ENCODE peak calls at places on chromosomes 16 and 17, in ten cellular contexts. H, R, S, F, I, W, Q, C, P and M are unnamed samples.

GRCh38 chr17:77160032-77160876 is 19.5 kb downstream of the SEC14L1 start:
- DNase-seq in H (no peak), R (no peak), S (no peak), F (no peak), I (no peak), W (no peak), Q (no peak), C (no peak), P (no peak), M (no peak)

GRCh38 chr16:1082266-1082951 is 9.9 kb downstream of the SSTR5 start:
- DNase-seq in H (no peak), R (no peak), S (no peak), F (no peak), I (peak; percentile 94), W (no peak), Q (peak; percentile 69), C (no peak), P (no peak), M (peak; percentile 46)

GRCh38 chr16:89581045-89581695 is 5.6 kb downstream of the CPNE7 start:
- DNase-seq in H (no peak), R (no peak), S (no peak), F (no peak), I (peak; percentile 89), W (no peak), Q (peak; percentile 76), C (no peak), P (no peak), M (peak; percentile 77)

GRCh38 chr17:61248399-61248798 is 151.2 kb upstream of the TBX2 start:
- DNase-seq in H (no peak), R (no peak), S (no peak), F (no peak), I (no peak), W (no peak), Q (peak; percentile 67), C (no peak), P (no peak), M (no peak)

GRCh38 chr17:49210158-49211029 is at the start of the genes ABI3 and GNGT2:
- DNase-seq in H (no peak), R (peak; percentile 43), S (no peak), F (peak; percentile 95), I (peak; percentile 83), W (no peak), Q (peak; percentile 37), C (no peak), P (peak; percentile 30), M (no peak)

GRCh38 chr17:56785396-56785795 is 48.3 kb downstream of the C17orf67 start:
- DNase-seq in H (no peak), R (no peak), S (no peak), F (no peak), I (no peak), W (no peak), Q (no peak), C (no peak), P (no peak), M (no peak)

GRCh38 chr17:7613769-7614421 is 802 bp downstream of the FXR2 start:
- DNase-seq in H (no peak), R (no peak), S (no peak), F (no peak), I (no peak), W (peak; percentile 71), Q (no peak), C (no peak), P (no peak), M (no peak)

GRCh38 chr16:1989826-1990335 is at the start of gene SYNGR3:
- DNase-seq in H (no peak), R (no peak), S (no peak), F (no peak), I (no peak), W (no peak), Q (peak; percentile 56), C (no peak), P (no peak), M (no peak)

GRCh38 chr17:7019406-7019805 is 3.4 kb upstream of the BCL6B start:
- DNase-seq in H (no peak), R (no peak), S (no peak), F (no peak), I (peak; percentile 73), W (no peak), Q (no peak), C (no peak), P (no peak), M (no peak)

DNA sequence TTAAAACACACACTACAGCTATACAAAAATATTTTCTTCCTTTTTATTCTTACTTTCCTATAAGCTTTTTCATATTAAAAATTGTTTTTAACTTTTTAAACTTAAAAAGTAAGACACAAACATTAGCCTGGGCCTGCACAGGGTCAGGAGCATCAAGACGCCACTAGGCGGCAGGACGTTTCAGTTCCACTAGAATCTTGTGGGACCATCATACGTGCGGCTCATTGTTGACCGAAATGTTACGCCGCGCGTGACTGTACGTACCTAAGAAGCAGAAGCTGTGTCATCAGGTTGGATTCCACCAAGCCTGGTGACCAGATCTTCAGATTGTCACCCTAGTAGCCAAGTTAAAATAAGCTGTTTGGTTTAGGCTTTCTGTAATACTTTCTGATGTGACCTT is 47.1 kb downstream of the USP10 start:
- DNase-seq in H (no peak), R (no peak), S (no peak), F (peak; percentile 21), I (no peak), W (no peak), Q (no peak), C (no peak), P (no peak), M (no peak)
- TF ChIP-seq CTCF in H (peak; percentile 8), R (no peak), S (peak; percentile 39), F (no peak), I (no peak), W (no peak), Q (peak; percentile 26), C (no peak), P (no peak), M (peak; percentile 19)

DNA sequence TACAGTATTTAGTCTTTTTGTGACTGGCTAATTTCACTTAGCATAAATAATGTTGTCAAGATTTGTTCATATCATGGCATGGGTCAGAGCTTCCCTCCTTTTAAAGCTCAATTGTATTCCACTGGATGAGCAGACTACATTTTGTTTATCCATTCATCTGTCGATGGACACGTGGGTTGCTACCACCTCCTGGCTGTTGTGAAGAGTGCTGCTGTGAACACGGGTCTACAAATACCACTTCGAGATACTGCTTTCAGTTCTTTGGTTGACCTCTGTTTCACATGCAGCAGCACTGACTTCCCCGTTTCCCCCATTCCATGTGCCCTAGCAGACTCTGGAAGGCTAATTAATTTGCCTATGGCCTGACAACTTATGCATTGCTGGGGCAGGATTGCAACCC is 285.4 kb downstream of the SHISA9 start:
- DNase-seq in H (no peak), R (no peak), S (no peak), F (peak; percentile 15), I (no peak), W (no peak), Q (no peak), C (no peak), P (no peak), M (no peak)
- TF ChIP-seq CTCF in H (no peak), R (no peak), S (no peak), F (no peak), I (peak; percentile 26), W (no peak), Q (peak; percentile 3), C (no peak), P (no peak), M (no peak)

DNA sequence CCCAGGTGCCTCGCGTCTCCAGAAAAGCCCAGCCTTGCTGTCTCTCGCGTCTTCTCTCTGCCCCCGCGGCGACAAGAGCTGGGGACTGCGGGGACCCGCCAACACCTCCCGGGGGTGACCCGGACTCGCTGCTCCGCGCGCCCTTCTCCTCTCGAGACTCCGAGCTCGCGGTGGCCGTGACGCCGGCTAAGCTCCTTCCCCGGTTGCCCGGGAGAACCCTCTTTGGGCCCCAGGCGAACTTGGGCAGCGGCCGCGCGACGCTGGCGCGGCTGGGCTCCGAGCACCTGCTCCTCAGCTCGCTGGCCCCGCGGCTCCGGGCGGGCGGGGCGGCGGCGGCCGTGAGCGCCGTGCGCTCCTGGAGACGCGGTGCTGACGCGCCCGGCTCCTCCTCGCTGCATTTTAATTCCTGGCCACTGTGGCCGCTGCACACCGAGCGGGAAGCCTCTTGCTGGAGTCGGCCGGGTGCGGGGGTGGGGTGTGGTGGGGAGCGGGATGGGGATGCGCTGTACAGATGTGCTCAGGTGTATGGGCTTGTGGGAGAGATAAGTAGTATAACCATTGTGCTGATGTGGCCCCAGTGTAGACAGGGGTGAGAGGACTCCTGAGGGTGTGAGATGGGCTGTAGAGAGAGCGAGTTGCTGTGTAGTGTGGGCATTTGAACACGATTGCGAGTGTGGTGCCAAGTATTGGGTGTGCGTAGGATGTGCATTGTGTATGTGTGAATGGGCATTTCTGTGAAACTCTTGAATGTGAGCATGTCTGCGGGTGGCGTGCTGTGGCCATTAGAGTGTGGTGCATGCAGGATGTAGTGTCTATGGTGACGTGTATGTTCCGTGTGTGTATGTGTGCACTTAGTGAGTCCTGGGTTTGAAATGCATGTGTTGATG is at the start of gene ASIC2:
- DNase-seq in H (peak; percentile 73), R (no peak), S (peak; percentile 25), F (no peak), I (peak; percentile 79), W (peak; percentile 67), Q (peak; percentile 70), C (no peak), P (peak; percentile 74), M (no peak)
- TF ChIP-seq CTCF in H (no peak), R (no peak), S (no peak), F (no peak), I (peak; percentile 28), W (no peak), Q (peak; percentile 26), C (no peak), P (no peak), M (no peak)

GRCh38 chr17:44584498-44584897 is 27.2 kb downstream of the FZD2 start:
- DNase-seq in H (no peak), R (no peak), S (no peak), F (no peak), I (peak; percentile 20), W (no peak), Q (no peak), C (no peak), P (no peak), M (no peak)

GRCh38 chr17:44578947-44579346 is 21.7 kb downstream of the FZD2 start:
- DNase-seq in H (no peak), R (no peak), S (no peak), F (no peak), I (no peak), W (no peak), Q (no peak), C (no peak), P (no peak), M (no peak)

GRCh38 chr17:44585315-44585714 is 28.0 kb downstream of the FZD2 start:
- DNase-seq in H (no peak), R (no peak), S (no peak), F (no peak), I (peak; percentile 49), W (no peak), Q (no peak), C (no peak), P (no peak), M (no peak)

GRCh38 chr17:44587339-44587738 is 30.1 kb downstream of the FZD2 start:
- DNase-seq in H (peak; percentile 82), R (no peak), S (no peak), F (no peak), I (peak; percentile 73), W (peak; percentile 82), Q (peak; percentile 87), C (no peak), P (no peak), M (peak; percentile 90)

DNA sequence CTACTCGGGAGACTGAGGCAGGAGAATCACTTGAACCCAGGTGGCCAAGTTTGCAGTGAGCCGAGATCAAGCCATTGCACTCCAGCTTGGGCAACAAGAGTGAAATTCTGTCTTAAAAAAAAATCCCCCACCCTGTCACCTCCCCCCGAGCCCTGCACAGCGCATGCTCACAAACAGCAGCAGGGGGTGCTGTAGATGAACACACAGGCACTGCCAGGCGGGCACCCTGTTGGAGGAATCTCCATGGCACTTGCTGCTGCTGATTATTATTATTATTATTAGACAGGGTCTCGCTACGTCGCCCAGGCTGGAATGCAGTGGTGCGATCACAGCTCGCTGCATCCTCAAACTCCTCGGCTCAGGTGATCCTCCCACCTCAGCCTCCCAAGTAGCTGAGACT is 24.6 kb downstream of the FZD2 start:
- DNase-seq in H (no peak), R (no peak), S (no peak), F (peak; percentile 14), I (peak; percentile 25), W (no peak), Q (no peak), C (no peak), P (no peak), M (peak; percentile 43)
- TF ChIP-seq CTCF in H (no peak), R (no peak), S (peak; percentile 6), F (peak; percentile 18), I (no peak), W (no peak), Q (no peak), C (no peak), P (no peak), M (peak; percentile 37)